ENCODE peak calls at places on chromosomes 13 and 19, in six cellular contexts. A is nephron progenitor cell; Q is adrenal gland; H is activated naive CD8-positive, alpha-beta T cell treated with anti-CD3 and anti-CD28 coated beads, Interleukin-2, amount 50 U/mL, for 24 hours; R is COR-L47; W is suprapubic skin. M is an unnamed sample.

GRCh38 chr19:38172001-38172400 is 52.0 kb downstream of the DPF1 start:
- DNase-seq in R (no peak), A (no peak), Q (no peak), H (no peak), W (no peak), M (no peak)

GRCh38 chr19:12841094-12841493 is 2.8 kb downstream of the MAST1 start:
- DNase-seq in R (no peak), H (no peak), A (peak; percentile 94), W (no peak), Q (peak; percentile 44), M (peak; percentile 96)

GRCh38 chr19:30792561-30793505 is 420.6 kb downstream of the ZNF536 start:
- DNase-seq in A (no peak), W (peak; percentile 55), H (no peak), Q (no peak), R (no peak), M (no peak)

GRCh38 chr13:49669735-49670309 is 21.5 kb downstream of the EBPL start:
- DNase-seq in R (peak; percentile 71), A (peak; percentile 49), H (peak; percentile 27), Q (peak; percentile 73), W (no peak), M (peak; percentile 41)

GRCh38 chr13:58531614-58532013 is 900.1 kb downstream of the PCDH17 start:
- DNase-seq in R (no peak), Q (no peak), A (no peak), H (no peak), W (no peak), M (no peak)

GRCh38 chr13:79723462-79724116 is 242.6 kb downstream of the NDFIP2 start:
- DNase-seq in H (no peak), A (no peak), R (no peak), W (no peak), Q (no peak), M (no peak)

GRCh38 chr13:91741925-91742324 is 343.5 kb downstream of the GPC5 start:
- DNase-seq in H (no peak), R (no peak), Q (no peak), W (no peak), A (no peak), M (no peak)

GRCh38 chr13:42041684-42042035 is 6.8 kb upstream of the DGKH start:
- DNase-seq in W (no peak), R (peak; percentile 24), Q (peak; percentile 62), H (no peak), A (peak; percentile 50), M (peak; percentile 29)

GRCh38 chr19:44588753-44589112 is 24.6 kb upstream of the IGSF23 start:
- DNase-seq in H (no peak), W (no peak), R (no peak), A (no peak), Q (no peak), M (no peak)

GRCh38 chr13:112545866-112546265 is 42.1 kb downstream of the TUBGCP3 start:
- DNase-seq in R (no peak), W (no peak), H (no peak), Q (peak; percentile 24), A (no peak), M (no peak)

GRCh38 chr19:50720181-50720920 is 749 bp upstream of the SHANK1 start:
- DNase-seq in H (no peak), W (no peak), A (peak; percentile 16), R (no peak), Q (no peak), M (no peak)

GRCh38 chr13:20525601-20526544 is at the start of gene CRYL1:
- DNase-seq in Q (peak; percentile 73), R (peak; percentile 75), W (peak; percentile 82), H (peak; percentile 74), A (peak; percentile 74), M (peak; percentile 46)

GRCh38 chr13:27918041-27918917 is 1.5 kb upstream of the PDX1 start:
- DNase-seq in R (no peak), H (no peak), Q (no peak), W (no peak), A (peak; percentile 37), M (peak; percentile 46)

GRCh38 chr19:17125728-17126677 is 50.4 kb downstream of the MYO9B start:
- DNase-seq in A (no peak), W (no peak), Q (peak; percentile 56), H (peak; percentile 65), R (no peak), M (no peak)

GRCh38 chr19:27892500-27892899 is 1320.5 kb downstream of the UQCRFS1 start:
- DNase-seq in R (no peak), Q (no peak), A (no peak), W (no peak), H (no peak), M (no peak)

GRCh38 chr19:9945319-9945966 is 9.1 kb upstream of the OLFM2 start:
- DNase-seq in Q (peak; percentile 90), H (no peak), W (peak; percentile 92), A (peak; percentile 56), R (no peak), M (no peak)

GRCh38 chr13:111398715-111399299 is 78.4 kb downstream of the TEX29 start:
- DNase-seq in W (peak; percentile 20), A (no peak), R (no peak), Q (no peak), H (no peak), M (no peak)

M was measured in neuronal stem cell.